ENCODE peak calls at places on chromosomes 1 and 21, in eight cellular contexts. One of them, this sample, is unnamed.
A peak's percentile ranks its signal among the peaks of the same experiment; 100 is the strongest.

GRCh38 chr1:205205055-205205454 is 6.4 kb downstream of the DSTYK start:
- DNase-seq in EH: peak; percentile 16
- DNase-seq in activated T-cell treated with anti-CD3 and anti-CD28 coated beads, Interleukin-2, amount 50 U/mL, for 72 hours: no peak
- DNase-seq in mucosa of descending colon: no peak
- DNase-seq in activated naive CD8-positive, alpha-beta T cell treated with anti-CD3 and anti-CD28 coated beads, Interleukin-2, amount 50 U/mL, for 24 hours: no peak
- DNase-seq in stimulated activated CD4-positive, alpha-beta T cell treated with anti-CD3 and anti-CD28 coated beads, TNF-alpha, amount 100 ng/mL, for 24 hours: no peak
- DNase-seq in NCI-H2081: no peak
- DNase-seq in osteocyte: no peak
- DNase-seq in this sample: no peak

GRCh38 chr1:235646463-235646862 is 3.1 kb downstream of the GNG4 start:
- DNase-seq in EH: no peak
- DNase-seq in activated T-cell treated with anti-CD3 and anti-CD28 coated beads, Interleukin-2, amount 50 U/mL, for 72 hours: no peak
- DNase-seq in mucosa of descending colon: no peak
- DNase-seq in activated naive CD8-positive, alpha-beta T cell treated with anti-CD3 and anti-CD28 coated beads, Interleukin-2, amount 50 U/mL, for 24 hours: no peak
- DNase-seq in stimulated activated CD4-positive, alpha-beta T cell treated with anti-CD3 and anti-CD28 coated beads, TNF-alpha, amount 100 ng/mL, for 24 hours: no peak
- DNase-seq in NCI-H2081: peak; percentile 58
- DNase-seq in osteocyte: peak; percentile 64
- DNase-seq in this sample: no peak

GRCh38 chr1:8094481-8095241 is 68.6 kb upstream of the ERRFI1 start:
- DNase-seq in EH: peak; percentile 77
- DNase-seq in activated T-cell treated with anti-CD3 and anti-CD28 coated beads, Interleukin-2, amount 50 U/mL, for 72 hours: no peak
- DNase-seq in mucosa of descending colon: no peak
- DNase-seq in activated naive CD8-positive, alpha-beta T cell treated with anti-CD3 and anti-CD28 coated beads, Interleukin-2, amount 50 U/mL, for 24 hours: no peak
- DNase-seq in stimulated activated CD4-positive, alpha-beta T cell treated with anti-CD3 and anti-CD28 coated beads, TNF-alpha, amount 100 ng/mL, for 24 hours: no peak
- DNase-seq in NCI-H2081: no peak
- DNase-seq in osteocyte: no peak
- DNase-seq in this sample: no peak

GRCh38 chr21:28152729-28153128 is 839.9 kb downstream of the LTN1 start:
- DNase-seq in EH: no peak
- DNase-seq in activated T-cell treated with anti-CD3 and anti-CD28 coated beads, Interleukin-2, amount 50 U/mL, for 72 hours: no peak
- DNase-seq in mucosa of descending colon: no peak
- DNase-seq in activated naive CD8-positive, alpha-beta T cell treated with anti-CD3 and anti-CD28 coated beads, Interleukin-2, amount 50 U/mL, for 24 hours: no peak
- DNase-seq in stimulated activated CD4-positive, alpha-beta T cell treated with anti-CD3 and anti-CD28 coated beads, TNF-alpha, amount 100 ng/mL, for 24 hours: no peak
- DNase-seq in NCI-H2081: no peak
- DNase-seq in osteocyte: no peak
- DNase-seq in this sample: no peak

GRCh38 chr1:202146279-202146678 is 1.7 kb upstream of the ARL8A start:
- DNase-seq in EH: no peak
- DNase-seq in activated T-cell treated with anti-CD3 and anti-CD28 coated beads, Interleukin-2, amount 50 U/mL, for 72 hours: no peak
- DNase-seq in mucosa of descending colon: no peak
- DNase-seq in activated naive CD8-positive, alpha-beta T cell treated with anti-CD3 and anti-CD28 coated beads, Interleukin-2, amount 50 U/mL, for 24 hours: no peak
- DNase-seq in stimulated activated CD4-positive, alpha-beta T cell treated with anti-CD3 and anti-CD28 coated beads, TNF-alpha, amount 100 ng/mL, for 24 hours: no peak
- DNase-seq in NCI-H2081: no peak
- DNase-seq in osteocyte: no peak
- DNase-seq in this sample: no peak

GRCh38 chr1:150516050-150516591 is 569 bp downstream of the FALEC start:
- DNase-seq in EH: peak; percentile 33
- DNase-seq in activated T-cell treated with anti-CD3 and anti-CD28 coated beads, Interleukin-2, amount 50 U/mL, for 72 hours: peak; percentile 8
- DNase-seq in mucosa of descending colon: no peak
- DNase-seq in activated naive CD8-positive, alpha-beta T cell treated with anti-CD3 and anti-CD28 coated beads, Interleukin-2, amount 50 U/mL, for 24 hours: peak; percentile 23
- DNase-seq in stimulated activated CD4-positive, alpha-beta T cell treated with anti-CD3 and anti-CD28 coated beads, TNF-alpha, amount 100 ng/mL, for 24 hours: peak; percentile 5
- DNase-seq in NCI-H2081: peak; percentile 54
- DNase-seq in osteocyte: no peak
- DNase-seq in this sample: no peak

GRCh38 chr1:81553503-81553902 is 247.2 kb upstream of the ADGRL2 start:
- DNase-seq in EH: no peak
- DNase-seq in activated T-cell treated with anti-CD3 and anti-CD28 coated beads, Interleukin-2, amount 50 U/mL, for 72 hours: no peak
- DNase-seq in mucosa of descending colon: no peak
- DNase-seq in activated naive CD8-positive, alpha-beta T cell treated with anti-CD3 and anti-CD28 coated beads, Interleukin-2, amount 50 U/mL, for 24 hours: no peak
- DNase-seq in stimulated activated CD4-positive, alpha-beta T cell treated with anti-CD3 and anti-CD28 coated beads, TNF-alpha, amount 100 ng/mL, for 24 hours: no peak
- DNase-seq in NCI-H2081: no peak
- DNase-seq in osteocyte: no peak
- DNase-seq in this sample: no peak

GRCh38 chr1:19450811-19451564 is 34.4 kb downstream of the CAPZB start:
- DNase-seq in EH: peak; percentile 97
- DNase-seq in activated T-cell treated with anti-CD3 and anti-CD28 coated beads, Interleukin-2, amount 50 U/mL, for 72 hours: no peak
- DNase-seq in mucosa of descending colon: no peak
- DNase-seq in activated naive CD8-positive, alpha-beta T cell treated with anti-CD3 and anti-CD28 coated beads, Interleukin-2, amount 50 U/mL, for 24 hours: no peak
- DNase-seq in stimulated activated CD4-positive, alpha-beta T cell treated with anti-CD3 and anti-CD28 coated beads, TNF-alpha, amount 100 ng/mL, for 24 hours: no peak
- DNase-seq in NCI-H2081: peak; percentile 17
- DNase-seq in osteocyte: no peak
- DNase-seq in this sample: peak; percentile 36

GRCh38 chr1:61271412-61271789 is 189.0 kb downstream of the NFIA start:
- DNase-seq in EH: no peak
- DNase-seq in activated T-cell treated with anti-CD3 and anti-CD28 coated beads, Interleukin-2, amount 50 U/mL, for 72 hours: peak; percentile 35
- DNase-seq in mucosa of descending colon: no peak
- DNase-seq in activated naive CD8-positive, alpha-beta T cell treated with anti-CD3 and anti-CD28 coated beads, Interleukin-2, amount 50 U/mL, for 24 hours: no peak
- DNase-seq in stimulated activated CD4-positive, alpha-beta T cell treated with anti-CD3 and anti-CD28 coated beads, TNF-alpha, amount 100 ng/mL, for 24 hours: no peak
- DNase-seq in NCI-H2081: no peak
- DNase-seq in osteocyte: no peak
- DNase-seq in this sample: no peak

This sample was measured in posterior vena cava.